ENCODE peak calls at places on chromosomes 13 and 19, in six cellular contexts. V is left colon, D is activated B cell treated with CpG ODN at 0.5 μM for 24 hours, Q is NAMALWA, W is activated gamma-delta T cell treated with Interleukin-2 at 50 U/mL for 16 hours, C is nephron progenitor cell. R is an unnamed sample.

GRCh38 chr19:21483589-21484170 is 21.7 kb upstream of the ZNF429 start:
- DNase-seq in V (no peak), D (no peak), Q (peak), W (peak), C (peak), R (peak)

GRCh38 chr19:53849237-53849676 is 18.4 kb upstream of the MYADM start:
- DNase-seq in V (no peak), D (no peak), Q (no peak), W (no peak), C (no peak), R (no peak)

GRCh38 chr19:19956431-19957075 is 55.8 kb downstream of the ZNF93 start:
- DNase-seq in V (no peak), D (no peak), Q (peak), W (no peak), C (no peak), R (no peak)

GRCh38 chr13:96898212-96898611 is 96.1 kb downstream of the OXGR1 start:
- DNase-seq in V (no peak), D (no peak), Q (no peak), W (no peak), C (no peak), R (no peak)

GRCh38 chr19:39145180-39145953 is 19.8 kb downstream of the PAK4 start:
- DNase-seq in V (peak), D (no peak), Q (no peak), W (no peak), C (no peak), R (no peak)

GRCh38 chr19:40217027-40217810 is 965 bp downstream of the TTC9B start:
- DNase-seq in V (peak), D (no peak), Q (no peak), W (no peak), C (peak), R (peak)

GRCh38 chr19:15161028-15161984 is 39.5 kb downstream of the NOTCH3 start:
- DNase-seq in V (no peak), D (no peak), Q (peak), W (no peak), C (peak), R (no peak)

GRCh38 chr19:55452381-55453325 is 8.8 kb downstream of the ISOC2 start:
- DNase-seq in V (no peak), D (no peak), Q (peak), W (no peak), C (peak), R (peak)

GRCh38 chr19:18322318-18322758 is 538 bp downstream of the LSM4 start:
- DNase-seq in V (peak), D (no peak), Q (peak), W (peak), C (peak), R (peak)

GRCh38 chr13:110195547-110196485 is 111.1 kb downstream of the COL4A1 start:
- DNase-seq in V (no peak), D (no peak), Q (no peak), W (no peak), C (no peak), R (no peak)

GRCh38 chr19:55437410-55437809 is 5.7 kb downstream of the SHISA7 start:
- DNase-seq in V (no peak), D (no peak), Q (no peak), W (no peak), C (peak), R (no peak)

GRCh38 chr13:29756506-29756905 is 93.9 kb downstream of the UBL3 start:
- DNase-seq in V (no peak), D (no peak), Q (no peak), W (no peak), C (no peak), R (no peak)

GRCh38 chr19:46426506-46427162 is 2.1 kb downstream of the PNMA8C start:
- DNase-seq in V (peak), D (no peak), Q (no peak), W (no peak), C (peak), R (peak)

GRCh38 chr19:46784262-46785053 is 3.9 kb downstream of the SLC1A5 start:
- DNase-seq in V (peak), D (peak), Q (peak), W (peak), C (peak), R (peak)

GRCh38 chr19:44988896-44989563 is 12.2 kb upstream of the RELB start:
- DNase-seq in V (peak), D (peak), Q (peak), W (peak), C (peak), R (peak)

R was measured in activated naive CD8-positive, alpha-beta T cell treated with anti-CD3 and anti-CD28 coated beads for 36 hours.